ENCODE peak calls at places on chromosomes 4 and X, in seven cellular contexts. One of them, this sample, is unnamed.

GRCh38 chr4:36255575-36255974 is 11.3 kb upstream of the ARAP2 start:
- DNase-seq in heart right ventricle: no peak
- DNase-seq in activated naive CD4-positive, alpha-beta T cell treated with anti-CD3 and anti-CD28 coated beads for 36 hours: peak; percentile 81
- DNase-seq in renal cortical epithelial cell: peak; percentile 85
- DNase-seq in memory B cell: peak; percentile 31
- DNase-seq in CD4-positive, alpha-beta T cell: peak; percentile 46
- DNase-seq in erythroblast: no peak
- DNase-seq in this sample: no peak

GRCh38 chrX:8815460-8816065 is 14.4 kb upstream of the FAM9A start:
- DNase-seq in heart right ventricle: no peak
- DNase-seq in activated naive CD4-positive, alpha-beta T cell treated with anti-CD3 and anti-CD28 coated beads for 36 hours: peak; percentile 8
- DNase-seq in renal cortical epithelial cell: peak; percentile 36
- DNase-seq in memory B cell: peak; percentile 20
- DNase-seq in CD4-positive, alpha-beta T cell: no peak
- DNase-seq in erythroblast: peak; percentile 42
- DNase-seq in this sample: peak; percentile 35

GRCh38 chr4:10462876-10463275 is 5.7 kb upstream of the ZNF518B start:
- DNase-seq in heart right ventricle: no peak
- DNase-seq in activated naive CD4-positive, alpha-beta T cell treated with anti-CD3 and anti-CD28 coated beads for 36 hours: no peak
- DNase-seq in renal cortical epithelial cell: no peak
- DNase-seq in memory B cell: no peak
- DNase-seq in CD4-positive, alpha-beta T cell: no peak
- DNase-seq in erythroblast: no peak
- DNase-seq in this sample: no peak

GRCh38 chrX:723781-724180 is 93.2 kb downstream of the SHOX start:
- DNase-seq in heart right ventricle: no peak
- DNase-seq in activated naive CD4-positive, alpha-beta T cell treated with anti-CD3 and anti-CD28 coated beads for 36 hours: no peak
- DNase-seq in renal cortical epithelial cell: no peak
- DNase-seq in memory B cell: no peak
- DNase-seq in CD4-positive, alpha-beta T cell: no peak
- DNase-seq in erythroblast: no peak
- DNase-seq in this sample: no peak

GRCh38 chr4:56139241-56139827 is 190.6 kb downstream of the CEP135 start:
- DNase-seq in heart right ventricle: no peak
- DNase-seq in activated naive CD4-positive, alpha-beta T cell treated with anti-CD3 and anti-CD28 coated beads for 36 hours: no peak
- DNase-seq in renal cortical epithelial cell: no peak
- DNase-seq in memory B cell: no peak
- DNase-seq in CD4-positive, alpha-beta T cell: no peak
- DNase-seq in erythroblast: no peak
- DNase-seq in this sample: no peak

GRCh38 chrX:72532371-72532770 is 40.3 kb downstream of the HDAC8 start:
- DNase-seq in heart right ventricle: no peak
- DNase-seq in activated naive CD4-positive, alpha-beta T cell treated with anti-CD3 and anti-CD28 coated beads for 36 hours: no peak
- DNase-seq in renal cortical epithelial cell: no peak
- DNase-seq in memory B cell: no peak
- DNase-seq in CD4-positive, alpha-beta T cell: no peak
- DNase-seq in erythroblast: peak; percentile 64
- DNase-seq in this sample: no peak

GRCh38 chrX:68936186-68936585 is 107.4 kb downstream of the EFNB1 start:
- DNase-seq in heart right ventricle: no peak
- DNase-seq in activated naive CD4-positive, alpha-beta T cell treated with anti-CD3 and anti-CD28 coated beads for 36 hours: no peak
- DNase-seq in renal cortical epithelial cell: no peak
- DNase-seq in memory B cell: no peak
- DNase-seq in CD4-positive, alpha-beta T cell: no peak
- DNase-seq in erythroblast: no peak
- DNase-seq in this sample: no peak

GRCh38 chrX:20729421-20729820 is 462.7 kb upstream of the RPS6KA3 start:
- DNase-seq in heart right ventricle: no peak
- DNase-seq in activated naive CD4-positive, alpha-beta T cell treated with anti-CD3 and anti-CD28 coated beads for 36 hours: no peak
- DNase-seq in renal cortical epithelial cell: no peak
- DNase-seq in memory B cell: no peak
- DNase-seq in CD4-positive, alpha-beta T cell: no peak
- DNase-seq in erythroblast: no peak
- DNase-seq in this sample: peak; percentile 40

GRCh38 chr4:101593666-101594065 is 196.9 kb upstream of the BANK1 start:
- DNase-seq in heart right ventricle: no peak
- DNase-seq in activated naive CD4-positive, alpha-beta T cell treated with anti-CD3 and anti-CD28 coated beads for 36 hours: no peak
- DNase-seq in renal cortical epithelial cell: no peak
- DNase-seq in memory B cell: no peak
- DNase-seq in CD4-positive, alpha-beta T cell: no peak
- DNase-seq in erythroblast: no peak
- DNase-seq in this sample: peak; percentile 38

GRCh38 chrX:93673869-93674271 is at the start of gene FAM133A:
- DNase-seq in heart right ventricle: no peak
- DNase-seq in activated naive CD4-positive, alpha-beta T cell treated with anti-CD3 and anti-CD28 coated beads for 36 hours: peak; percentile 3
- DNase-seq in renal cortical epithelial cell: peak; percentile 7
- DNase-seq in memory B cell: no peak
- DNase-seq in CD4-positive, alpha-beta T cell: no peak
- DNase-seq in erythroblast: no peak
- DNase-seq in this sample: peak; percentile 22

GRCh38 chrX:115912372-115912897 is 258.1 kb upstream of the AGTR2 start:
- DNase-seq in heart right ventricle: no peak
- DNase-seq in activated naive CD4-positive, alpha-beta T cell treated with anti-CD3 and anti-CD28 coated beads for 36 hours: no peak
- DNase-seq in renal cortical epithelial cell: no peak
- DNase-seq in memory B cell: no peak
- DNase-seq in CD4-positive, alpha-beta T cell: no peak
- DNase-seq in erythroblast: no peak
- DNase-seq in this sample: no peak

GRCh38 chr4:30716671-30717207 is 3.4 kb upstream of the PCDH7 start:
- DNase-seq in heart right ventricle: no peak
- DNase-seq in activated naive CD4-positive, alpha-beta T cell treated with anti-CD3 and anti-CD28 coated beads for 36 hours: no peak
- DNase-seq in renal cortical epithelial cell: peak; percentile 11
- DNase-seq in memory B cell: no peak
- DNase-seq in CD4-positive, alpha-beta T cell: no peak
- DNase-seq in erythroblast: no peak
- DNase-seq in this sample: no peak